ENCODE peak calls at places on chromosomes 11 and 22, in nine cellular contexts. A is AG04450; X is IMR-90; G is activated CD4-positive, alpha-beta T cell treated with anti-CD3 and anti-CD28 coated beads, Interleukin-2, amount 10 ng/mL, durations not matched to agents 7 days and 5 days; W is neural crest cell; O is posterior vena cava; I is AG09319; J is cardiac muscle cell; P is occipital lobe. M is an unnamed sample.

GRCh38 chr11:62921573-62922188 is 518 bp upstream of the CHRM1 start:
- DNase-seq in W (no peak), X (peak; percentile 17), A (no peak), I (no peak), J (no peak), O (no peak), P (peak; percentile 60), G (no peak), M (no peak)

GRCh38 chr11:96257972-96258951 is 84.7 kb downstream of the MAML2 start:
- DNase-seq in O (no peak), P (no peak), I (no peak), A (no peak), W (no peak), X (peak; percentile 58), J (no peak), G (peak; percentile 73), M (peak; percentile 77)

GRCh38 chr11:70415176-70415575 is 16.8 kb downstream of the CTTN start:
- DNase-seq in G (no peak), P (no peak), I (no peak), W (no peak), A (no peak), J (no peak), X (peak; percentile 96), O (no peak), M (peak; percentile 83)

GRCh38 chr11:71332046-71332445 is 79.7 kb upstream of the SHANK2 start:
- DNase-seq in X (no peak), I (no peak), G (no peak), P (no peak), W (no peak), O (peak; percentile 61), A (no peak), J (no peak), M (no peak)

GRCh38 chr11:132632641-132633124 is 899.6 kb downstream of the OPCML start:
- DNase-seq in J (no peak), O (no peak), A (peak; percentile 96), I (peak; percentile 43), X (peak; percentile 99), G (no peak), W (no peak), P (no peak), M (peak; percentile 80)

GRCh38 chr11:130162733-130163132 is 3.2 kb downstream of the ST14 start:
- DNase-seq in G (no peak), I (no peak), X (no peak), O (no peak), W (no peak), J (peak; percentile 48), A (no peak), P (no peak), M (peak; percentile 90)

GRCh38 chr22:37552560-37553163 is 7.6 kb upstream of the CDC42EP1 start:
- DNase-seq in P (no peak), J (peak; percentile 70), I (no peak), X (peak; percentile 55), A (no peak), W (no peak), G (no peak), O (no peak), M (peak; percentile 65)

GRCh38 chr22:42649261-42650056 is at the start of gene CYB5R3:
- DNase-seq in X (peak; percentile 73), W (peak; percentile 71), P (peak; percentile 81), O (peak; percentile 95), A (no peak), J (peak; percentile 86), G (peak; percentile 76), I (peak; percentile 54), M (peak; percentile 80)

GRCh38 chr22:20239063-20239950 is 28.8 kb downstream of the RTN4R start:
- DNase-seq in P (peak; percentile 75), G (no peak), A (no peak), X (peak; percentile 17), J (no peak), W (no peak), I (no peak), O (no peak), M (peak; percentile 26)

GRCh38 chr11:110147965-110148709 is 54.9 kb downstream of the ZC3H12C start:
- DNase-seq in O (no peak), X (peak; percentile 92), A (peak; percentile 43), J (no peak), G (no peak), P (no peak), I (peak; percentile 28), W (no peak), M (peak; percentile 88)

GRCh38 chr11:88377661-88378060 is 40.1 kb upstream of the CTSC start:
- DNase-seq in X (no peak), G (no peak), I (no peak), A (no peak), W (no peak), J (no peak), P (no peak), O (no peak), M (no peak)

GRCh38 chr11:95415837-95416288 is 184.9 kb upstream of the SESN3 start:
- DNase-seq in O (no peak), I (no peak), X (no peak), P (no peak), W (no peak), A (no peak), J (no peak), G (no peak), M (no peak)

GRCh38 chr22:17890245-17890671 is 116.0 kb upstream of the BID start:
- DNase-seq in J (peak; percentile 65), G (no peak), W (no peak), X (peak; percentile 53), P (no peak), A (no peak), I (no peak), O (no peak), M (peak; percentile 19)

GRCh38 chr22:27780161-27780575 is 21.4 kb downstream of the MN1 start:
- DNase-seq in W (no peak), I (no peak), G (no peak), J (peak; percentile 42), O (no peak), A (no peak), P (no peak), X (no peak), M (peak; percentile 20)

GRCh38 chr22:39520054-39520873 is at the start of gene ATF4:
- DNase-seq in P (peak; percentile 91), I (peak; percentile 99), O (peak; percentile 99), W (peak; percentile 92), X (peak; percentile 99), A (peak; percentile 99), G (peak; percentile 98), J (peak; percentile 99), M (peak; percentile 100)

GRCh38 chr11:12963789-12964536 is 45.2 kb upstream of the RASSF10 start:
- DNase-seq in P (peak; percentile 22), I (no peak), O (peak; percentile 83), A (peak; percentile 11), X (peak; percentile 48), G (peak; percentile 64), J (peak; percentile 80), W (peak; percentile 81), M (peak; percentile 60)

GRCh38 chr11:100961633-100962032 is 168.0 kb downstream of the PGR start:
- DNase-seq in J (no peak), P (no peak), X (peak; percentile 11), O (no peak), G (no peak), W (no peak), A (no peak), I (no peak), M (no peak)

GRCh38 chr11:87892291-87892690 is 283.0 kb downstream of the RAB38 start:
- DNase-seq in I (no peak), W (no peak), A (no peak), O (no peak), X (no peak), J (no peak), P (no peak), G (no peak), M (no peak)

GRCh38 chr11:125591659-125592304 is 870 bp upstream of the STT3A start:
- DNase-seq in G (peak; percentile 39), I (no peak), J (peak; percentile 51), W (peak; percentile 30), O (no peak), X (peak; percentile 13), A (no peak), P (peak; percentile 39), M (peak; percentile 38)

GRCh38 chr22:38963872-38964271 is 6.5 kb downstream of the APOBEC3A start:
- DNase-seq in P (no peak), G (no peak), J (no peak), O (no peak), I (no peak), X (no peak), A (no peak), W (no peak), M (no peak)

GRCh38 chr11:36016263-36016662 is 72.4 kb downstream of the LDLRAD3 start:
- DNase-seq in I (no peak), A (no peak), W (no peak), G (no peak), J (no peak), P (no peak), X (no peak), O (no peak), M (no peak)

GRCh38 chr11:16925495-16926065 is 88.6 kb downstream of the PLEKHA7 start:
- DNase-seq in J (peak; percentile 88), P (no peak), A (no peak), G (peak; percentile 16), W (peak; percentile 31), O (no peak), I (no peak), X (no peak), M (peak; percentile 30)

GRCh38 chr22:33873666-33874065 is 46.6 kb downstream of the LARGE1 start:
- DNase-seq in O (no peak), W (no peak), G (no peak), A (no peak), I (no peak), P (no peak), X (no peak), J (no peak), M (no peak)

GRCh38 chr11:61487342-61488025 is 21.1 kb upstream of the LRRC10B start:
- DNase-seq in O (no peak), X (no peak), P (no peak), I (no peak), G (no peak), W (no peak), J (no peak), A (no peak), M (no peak)